ENCODE peak calls at places on chromosomes 5 and 9, in six cellular contexts. T is A549, Q is transverse colon, Y is IMR-90, E is esophagus muscularis mucosa, B is ovary. I is an unnamed sample.

GRCh38 chr5:154860123-154860522 is 1.7 kb downstream of the CNOT8 start:
- DNase-seq in T (no peak), Q (peak; percentile 39), Y (peak; percentile 77), E (no peak), B (no peak), I (no peak)

GRCh38 chr9:130117816-130118632 is 54.2 kb upstream of the NCS1 start:
- DNase-seq in T (no peak), Q (no peak), Y (peak; percentile 76), E (no peak), B (no peak), I (no peak)

GRCh38 chr5:71830626-71831539 is 111.8 kb downstream of the CARTPT start:
- DNase-seq in T (peak; percentile 33), Q (peak; percentile 37), Y (peak; percentile 83), E (no peak), B (peak; percentile 86), I (peak; percentile 69)

GRCh38 chr5:77561965-77562364 is 69.8 kb upstream of the WDR41 start:
- DNase-seq in T (no peak), Q (no peak), Y (no peak), E (no peak), B (no peak), I (no peak)

GRCh38 chr9:2109066-2109650 is 94.0 kb downstream of the SMARCA2 start:
- DNase-seq in T (no peak), Q (no peak), Y (peak; percentile 32), E (no peak), B (no peak), I (no peak)

GRCh38 chr9:91500509-91501011 is 76.9 kb upstream of the NFIL3 start:
- DNase-seq in T (peak; percentile 83), Q (no peak), Y (peak; percentile 95), E (no peak), B (peak; percentile 41), I (no peak)

GRCh38 chr5:54644226-54644625 is 126.7 kb downstream of the SNX18 start:
- DNase-seq in T (peak; percentile 3), Q (no peak), Y (peak; percentile 94), E (no peak), B (no peak), I (no peak)

GRCh38 chr9:110065527-110065926 is 142.4 kb downstream of the C9orf152 start:
- DNase-seq in T (no peak), Q (no peak), Y (peak; percentile 66), E (no peak), B (no peak), I (no peak)

GRCh38 chr5:148805323-148806290 is 20.8 kb upstream of the ADRB2 start:
- DNase-seq in T (no peak), Q (no peak), Y (peak; percentile 64), E (peak; percentile 91), B (no peak), I (no peak)

GRCh38 chr5:87211676-87212075 is 56.0 kb upstream of the RASA1 start:
- DNase-seq in T (no peak), Q (no peak), Y (no peak), E (no peak), B (no peak), I (no peak)

GRCh38 chr9:134067904-134068741 is at the start of gene BRD3:
- DNase-seq in T (peak; percentile 88), Q (peak; percentile 88), Y (peak; percentile 88), E (no peak), B (peak; percentile 81), I (peak; percentile 91)
- TF ChIP-seq POLR2A in T (peak; percentile 70), Q (peak; percentile 57), Y (peak; percentile 51), E (no peak), B (peak; percentile 31), I (no peak)

DNA sequence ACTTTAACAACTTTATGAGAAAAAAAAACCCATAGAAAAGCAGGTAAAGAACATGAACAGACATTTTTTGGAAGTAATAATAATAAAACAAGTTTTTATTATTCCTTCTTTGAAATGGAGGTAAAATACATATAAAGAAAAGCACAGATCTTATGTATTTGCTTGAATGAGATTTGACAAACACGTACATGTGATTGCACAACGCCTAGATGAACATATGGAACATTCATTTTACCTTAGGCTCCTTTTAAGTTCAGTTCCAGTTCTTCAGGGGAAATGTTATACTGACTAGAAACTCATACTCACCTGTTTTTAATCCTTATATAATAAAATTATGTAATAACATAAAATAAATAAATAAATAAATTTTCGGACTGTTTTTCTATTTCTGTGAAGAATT is 61.8 kb downstream of the GGTA1 start:
- DNase-seq in T (no peak), Q (no peak), Y (no peak), E (no peak), B (no peak), I (no peak)
- H3K4me3 ChIP-seq in T (no peak overlapping the region), Q (no peak overlapping the region), Y (no peak overlapping the region), E (no peak overlapping the region), B (no peak overlapping the region), I (no peak overlapping the region)

DNA sequence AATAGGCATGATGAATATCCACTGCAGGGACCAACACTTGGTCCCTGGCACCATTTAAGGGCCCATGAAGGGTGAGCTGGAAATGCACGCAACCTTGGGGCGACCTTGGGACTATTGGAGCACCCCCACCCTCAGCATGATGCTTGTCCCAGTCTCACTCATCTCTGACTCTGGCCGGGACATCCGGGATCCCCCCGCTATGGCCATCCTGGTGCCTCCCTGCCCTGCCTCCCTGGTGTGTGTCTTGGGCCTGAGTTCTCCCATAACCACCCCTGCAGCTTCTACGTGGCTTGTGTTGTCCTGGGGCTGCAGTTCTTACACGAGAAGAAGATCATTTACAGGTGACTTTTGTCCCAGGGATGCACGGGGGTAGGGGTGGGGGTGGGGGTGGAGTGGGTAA is 5.9 kb downstream of the ZDHHC12 start:
- DNase-seq in T (no peak), Q (no peak), Y (no peak), E (no peak), B (no peak), I (no peak)
- TF ChIP-seq POLR2A in T (no peak), Q (no peak), Y (no peak), E (no peak), B (no peak), I (no peak)

DNA sequence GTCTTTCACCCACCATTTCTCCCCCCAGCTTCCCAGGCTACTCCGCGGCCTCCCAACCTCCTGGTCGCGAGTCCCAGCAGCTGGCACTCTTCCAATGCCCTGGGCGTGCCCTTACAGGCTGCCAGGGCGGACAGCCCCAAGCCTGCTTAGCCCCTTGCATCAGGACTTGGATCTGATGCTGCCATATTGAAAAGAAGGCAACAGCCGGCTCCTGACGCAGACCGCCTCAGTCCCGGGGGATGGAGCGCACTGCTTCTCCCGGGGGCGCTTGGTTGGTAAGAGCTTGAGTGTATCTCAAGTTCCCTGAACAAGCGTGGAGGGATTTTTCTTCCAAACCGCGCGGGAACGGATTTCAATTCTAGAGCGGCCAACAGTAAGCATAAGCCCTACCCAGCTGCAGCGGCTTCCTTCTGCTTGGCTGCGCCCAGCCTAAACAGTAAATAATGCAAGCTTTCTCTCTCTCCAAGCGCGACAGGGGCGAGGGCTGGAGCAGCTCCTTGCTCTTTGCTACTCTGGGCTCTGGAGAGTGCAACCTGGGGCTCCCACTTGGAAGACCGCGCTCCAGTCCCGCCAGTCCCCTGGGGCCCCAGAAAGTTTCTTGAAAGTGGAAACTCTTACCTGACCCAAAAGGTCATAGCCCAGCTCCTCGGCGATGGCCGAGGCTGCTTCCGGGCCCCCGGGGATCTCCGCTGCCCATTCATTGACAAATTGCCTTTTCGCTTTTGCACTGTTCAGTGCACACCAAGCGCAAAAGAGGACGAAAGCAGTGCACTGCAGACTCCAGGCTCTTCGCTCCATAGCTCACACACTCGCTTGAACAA is 593 bp downstream of the PCSK1 start:
- DNase-seq in T (no peak), Q (no peak), Y (no peak), E (no peak), B (no peak), I (no peak)
- H3K4me3 ChIP-seq in T (no peak overlapping the region), Q (no peak overlapping the region), Y (no peak overlapping the region), E (peak overlapping the region; percentile 18), B (no peak overlapping the region), I (peak overlapping the region; percentile 23)

GRCh38 chr9:121736147-121736721 is 84.8 kb downstream of the DAB2IP start:
- DNase-seq in T (peak; percentile 9), Q (peak; percentile 87), Y (peak; percentile 25), E (peak; percentile 94), B (peak; percentile 92), I (peak; percentile 82)
- TF ChIP-seq POLR2A in T (no peak), Q (peak; percentile 62), Y (no peak), E (no peak), B (peak; percentile 53), I (no peak)

DNA sequence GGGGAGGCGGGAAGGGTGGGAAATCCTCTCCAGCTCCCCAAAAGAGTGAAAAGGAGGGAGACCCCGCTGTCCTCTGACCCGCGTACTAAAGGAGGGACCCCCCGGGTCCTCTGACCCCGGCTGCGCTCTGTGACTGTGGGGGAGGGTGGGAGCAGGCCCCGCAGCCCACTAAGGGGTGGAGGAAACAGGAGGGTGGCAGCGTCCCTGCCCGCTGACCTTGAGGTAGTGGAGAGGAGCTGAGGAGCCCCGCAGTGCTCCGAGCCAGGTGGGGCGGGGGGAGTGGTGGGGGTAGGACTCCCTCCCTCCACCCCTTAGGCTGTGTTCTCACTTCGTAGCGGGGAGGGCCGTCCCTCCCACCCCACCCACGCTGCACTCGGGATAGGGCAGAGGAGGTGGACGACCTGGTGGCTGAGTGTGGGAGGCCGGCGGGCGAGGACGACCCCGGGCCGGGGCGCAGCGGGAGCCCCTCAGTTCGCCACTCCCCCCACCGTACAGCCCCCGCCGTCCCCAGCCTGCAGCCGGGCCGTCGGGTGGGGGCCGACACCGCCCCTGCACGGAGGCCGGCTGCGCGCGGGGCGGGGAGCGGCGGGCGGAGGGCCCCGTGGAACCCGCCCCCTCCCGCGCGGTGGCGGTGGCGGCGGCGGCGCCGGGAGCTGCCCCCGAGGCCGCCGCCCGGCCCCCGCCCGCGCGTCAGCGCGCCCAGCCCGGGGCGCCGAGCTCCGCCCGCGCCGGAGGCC is at the start of gene ADCY2:
- DNase-seq in T (no peak), Q (no peak), Y (no peak), E (peak; percentile 90), B (peak; percentile 58), I (no peak)
- H3K4me3 ChIP-seq in T (peak within 1 kb of the TSS; percentile 41), Q (peak within 1 kb of the TSS; percentile 41), Y (no peak within 1 kb of the TSS), E (peak within 1 kb of the TSS; percentile 72), B (peak within 1 kb of the TSS; percentile 59), I (peak within 1 kb of the TSS; percentile 64)